ENCODE peak calls at places on chromosome 22, in eight cellular contexts. N is T-cell; D is activated T-helper 1 cell treated with anti-CD3 and anti-CD28 coated beads, Interleukin-12 subunit alpha, Interleukin-12 subunit beta, Interleukin-2, Interleukin-4 antibody, amounts not matched to agents 30 ng/mL and 10 ng/mL and 1 ng/mL, durations not matched to agents 14 hours and 24 hours and 36 hours; Y is ACHN; K is heart left ventricle; R is stimulated activated CD8-positive, alpha-beta memory T cell treated with anti-CD3 and anti-CD28 coated beads, Interleukin-4, amount 100 ng/mL, for 1 hour; G is RCC 7860; H is hypothalamus. L is an unnamed sample.
A peak's percentile ranks its signal among the peaks of the same experiment; 100 is the strongest.

GRCh38 chr22:26756675-26757293 is 99.4 kb downstream of the MIAT start:
- DNase-seq in N (peak; percentile 7), D (peak; percentile 28), Y (peak; percentile 46), K (peak; percentile 50), R (peak; percentile 3), G (no peak), H (no peak), L (no peak)

GRCh38 chr22:20946080-20946986 is 20.7 kb upstream of the AIFM3 start:
- DNase-seq in N (no peak), D (no peak), Y (peak; percentile 62), K (no peak), R (no peak), G (peak; percentile 12), H (no peak), L (no peak)

GRCh38 chr22:22076937-22077703 is 94.5 kb upstream of the TOP3B start:
- DNase-seq in N (no peak), D (no peak), Y (no peak), K (no peak), R (no peak), G (no peak), H (no peak), L (no peak)

GRCh38 chr22:29308148-29308790 is 1.8 kb downstream of the GAS2L1 start:
- DNase-seq in N (no peak), D (no peak), Y (no peak), K (no peak), R (no peak), G (no peak), H (no peak), L (no peak)

GRCh38 chr22:23031795-23032194 is 38.5 kb upstream of the GNAZ start:
- DNase-seq in N (no peak), D (no peak), Y (no peak), K (no peak), R (no peak), G (no peak), H (no peak), L (no peak)

GRCh38 chr22:16387088-16387487 is 205.5 kb downstream of the CCT8L2 start:
- DNase-seq in N (no peak), D (no peak), Y (no peak), K (no peak), R (no peak), G (no peak), H (no peak), L (no peak)

GRCh38 chr22:36010090-36010489 is 18.5 kb downstream of the RBFOX2 start:
- DNase-seq in N (no peak), D (no peak), Y (no peak), K (no peak), R (no peak), G (no peak), H (no peak), L (no peak)

GRCh38 chr22:31739795-31740201 is 10.1 kb downstream of the PRR14L start:
- DNase-seq in N (no peak), D (no peak), Y (no peak), K (no peak), R (no peak), G (no peak), H (no peak), L (no peak)

GRCh38 chr22:17938484-17938924 is 85.9 kb downstream of the MICAL3 start:
- DNase-seq in N (no peak), D (no peak), Y (no peak), K (no peak), R (no peak), G (no peak), H (no peak), L (no peak)

GRCh38 chr22:45562537-45563361 is 60.1 kb downstream of the FBLN1 start:
- DNase-seq in N (no peak), D (no peak), Y (no peak), K (no peak), R (no peak), G (no peak), H (no peak), L (no peak)

GRCh38 chr22:49097171-49097925 is 730.3 kb downstream of the BRD1 start:
- DNase-seq in N (no peak), D (no peak), Y (no peak), K (no peak), R (no peak), G (no peak), H (no peak), L (no peak)

GRCh38 chr22:43860126-43860525 is 2.2 kb downstream of the SULT4A1 start:
- DNase-seq in N (no peak), D (no peak), Y (no peak), K (no peak), R (no peak), G (no peak), H (no peak), L (no peak)

GRCh38 chr22:39723899-39724351 is 153.4 kb downstream of the CACNA1I start:
- DNase-seq in N (no peak), D (no peak), Y (no peak), K (no peak), R (no peak), G (peak; percentile 6), H (no peak), L (no peak)

GRCh38 chr22:46846832-46847355 is 84.4 kb downstream of the TBC1D22A start:
- DNase-seq in N (no peak), D (no peak), Y (no peak), K (no peak), R (no peak), G (no peak), H (no peak), L (no peak)

GRCh38 chr22:36505998-36506635 is 723 bp downstream of the FOXRED2 start:
- DNase-seq in N (no peak), D (no peak), Y (no peak), K (no peak), R (no peak), G (no peak), H (no peak), L (no peak)

GRCh38 chr22:41397143-41397811 is 15.5 kb downstream of the TEF start:
- DNase-seq in N (no peak), D (no peak), Y (no peak), K (no peak), R (no peak), G (no peak), H (no peak), L (no peak)

GRCh38 chr22:29312218-29313125 is 3.0 kb downstream of the RASL10A start:
- DNase-seq in N (no peak), D (no peak), Y (no peak), K (no peak), R (no peak), G (no peak), H (no peak), L (no peak)

GRCh38 chr22:19767427-19768380 is 7.1 kb downstream of the TBX1 start:
- DNase-seq in N (no peak), D (no peak), Y (no peak), K (peak; percentile 40), R (no peak), G (no peak), H (no peak), L (no peak)

GRCh38 chr22:19287076-19287724 is 4.3 kb downstream of the CLTCL1 start:
- DNase-seq in N (no peak), D (no peak), Y (peak; percentile 69), K (no peak), R (no peak), G (peak; percentile 13), H (no peak), L (peak; percentile 30)

GRCh38 chr22:23292453-23293350 is 112.4 kb downstream of the BCR start:
- DNase-seq in N (no peak), D (no peak), Y (no peak), K (no peak), R (no peak), G (no peak), H (no peak), L (no peak)

GRCh38 chr22:28146401-28147304 is 227.6 kb upstream of the PITPNB start:
- DNase-seq in N (no peak), D (no peak), Y (no peak), K (no peak), R (no peak), G (no peak), H (no peak), L (no peak)

GRCh38 chr22:47061226-47061625 is 298.8 kb downstream of the TBC1D22A start:
- DNase-seq in N (no peak), D (no peak), Y (no peak), K (no peak), R (no peak), G (no peak), H (no peak), L (no peak)

GRCh38 chr22:19991645-19992451 is 24.8 kb downstream of the ARVCF start:
- DNase-seq in N (no peak), D (no peak), Y (no peak), K (no peak), R (no peak), G (no peak), H (no peak), L (no peak)

GRCh38 chr22:23693979-23694680 is 3.3 kb downstream of the RGL4 start:
- DNase-seq in N (no peak), D (no peak), Y (no peak), K (no peak), R (no peak), G (no peak), H (no peak), L (no peak)

GRCh38 chr22:47110817-47111443 is 348.5 kb downstream of the TBC1D22A start:
- DNase-seq in N (no peak), D (no peak), Y (no peak), K (no peak), R (no peak), G (no peak), H (no peak), L (no peak)

GRCh38 chr22:24453853-24454252 is 26.5 kb downstream of the ADORA2A start:
- DNase-seq in N (no peak), D (no peak), Y (no peak), K (no peak), R (no peak), G (no peak), H (no peak), L (no peak)

L was measured in AG04450.